ENCODE peak calls at places on chromosomes 13 and 19, in four cellular contexts. Z is astrocyte, N is Peyer's patch, F is kidney epithelial cell. T is an unnamed sample.
A peak's percentile ranks its signal among the peaks of the same experiment; 100 is the strongest.

GRCh38 chr13:95292622-95293021 is 8.6 kb downstream of the ABCC4 start:
- DNase-seq in Z (no peak), N (no peak), F (no peak), T (no peak)

GRCh38 chr19:48613852-48614435 is 932 bp downstream of the FAM83E start:
- DNase-seq in N (no peak), Z (no peak), F (no peak), T (no peak)

GRCh38 chr13:36736119-36736726 is 62.4 kb downstream of the SERTM1 start:
- DNase-seq in N (peak; percentile 19), Z (peak; percentile 37), F (no peak), T (peak; percentile 82)

GRCh38 chr19:31138077-31138476 is 211.2 kb downstream of the TSHZ3 start:
- DNase-seq in N (no peak), Z (no peak), F (no peak), T (no peak)

GRCh38 chr19:14165986-14166385 is 29.6 kb upstream of the ASF1B start:
- DNase-seq in Z (no peak), N (no peak), F (no peak), T (no peak)

GRCh38 chr19:2083174-2083854 is 12.8 kb downstream of the MOB3A start:
- DNase-seq in N (peak; percentile 85), Z (no peak), F (no peak), T (no peak)

GRCh38 chr19:54154603-54155345 is 4.7 kb downstream of the LENG1 start:
- DNase-seq in N (no peak), F (no peak), Z (peak; percentile 49), T (no peak)

GRCh38 chr19:1621021-1621420 is 15.8 kb upstream of the UQCR11 start:
- DNase-seq in N (no peak), Z (no peak), F (no peak), T (no peak)

GRCh38 chr19:1248454-1249297 is at the start of gene MIDN:
- DNase-seq in N (peak; percentile 79), F (no peak), Z (peak; percentile 75), T (peak; percentile 92)

GRCh38 chr13:47337781-47338507 is 441.1 kb upstream of the HTR2A start:
- DNase-seq in F (peak; percentile 43), N (no peak), Z (peak; percentile 92), T (peak; percentile 94)

GRCh38 chr19:2381151-2381822 is 21.2 kb downstream of the TMPRSS9 start:
- DNase-seq in Z (peak; percentile 82), F (no peak), N (no peak), T (peak; percentile 78)

GRCh38 chr13:94764576-94765321 is 52.4 kb upstream of the SOX21 start:
- DNase-seq in F (no peak), Z (peak; percentile 48), N (no peak), T (no peak)

GRCh38 chr13:90336507-90336906 is 1011.0 kb upstream of the MIR17HG start:
- DNase-seq in F (no peak), N (no peak), Z (no peak), T (no peak)
- H3K4me3 ChIP-seq in F (no peak overlapping the region), N (no peak overlapping the region), Z (no peak overlapping the region), T (no peak overlapping the region)

DNA sequence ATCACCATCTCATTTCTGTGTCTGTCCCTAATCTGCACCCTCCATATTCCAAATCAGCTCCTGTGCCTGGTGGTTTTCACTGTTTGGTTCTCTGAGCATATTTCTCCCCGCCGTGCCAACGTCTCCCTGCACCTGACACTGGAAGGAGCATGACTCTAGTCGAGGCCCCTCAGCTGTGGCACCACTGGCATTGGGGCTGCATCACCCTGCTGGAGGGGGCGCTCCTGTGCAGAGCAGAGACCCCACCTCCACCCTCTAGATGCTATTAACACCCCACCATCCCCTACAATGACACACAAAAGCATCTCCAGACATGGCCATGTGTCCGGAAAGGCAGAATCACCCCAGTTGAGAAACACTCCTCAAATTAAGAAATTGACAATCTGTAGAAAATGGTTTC is 20.8 kb downstream of the ZSCAN5C start:
- DNase-seq in F (no peak), Z (no peak), N (no peak), T (no peak)
- TF ChIP-seq CTCF in F (no peak), Z (no peak), N (no peak), T (no peak)

GRCh38 chr19:3585301-3586123 is at the start of gene GIPC3:
- DNase-seq in Z (no peak), N (no peak), F (no peak), T (no peak)
- H3K4me3 ChIP-seq in Z (peak within 1 kb of the TSS; percentile 19), N (peak within 1 kb of the TSS; percentile 46), F (no peak within 1 kb of the TSS), T (peak within 1 kb of the TSS; percentile 38)

GRCh38 chr19:17074628-17075034 is 621 bp downstream of the HAUS8 start:
- DNase-seq in F (no peak), N (no peak), Z (no peak), T (no peak)
- TF ChIP-seq CTCF in F (no peak), N (no peak), Z (no peak), T (no peak)